ENCODE peak calls at places on chromosomes 4 and X, in six cellular contexts. Q is esophagus squamous epithelium, E is fibroblast of pulmonary artery, V is cardiac fibroblast, O is thoracic aorta, A is endodermal cell. P is an unnamed sample.

GRCh38 chr4:183554878-183555585 is 50.2 kb downstream of the ING2 start:
- DNase-seq in Q (no peak), E (no peak), V (no peak), O (no peak), A (peak; percentile 39), P (no peak)

GRCh38 chr4:118811008-118811764 is 24.7 kb downstream of the SEC24D start:
- DNase-seq in Q (no peak), E (peak; percentile 81), V (peak; percentile 70), O (no peak), A (no peak), P (peak; percentile 83)

GRCh38 chr4:148693913-148694649 is 251.9 kb upstream of the NR3C2 start:
- DNase-seq in Q (no peak), E (no peak), V (no peak), O (no peak), A (no peak), P (no peak)

GRCh38 chrX:43953218-43953617 is 20.0 kb downstream of the NDP start:
- DNase-seq in Q (no peak), E (no peak), V (no peak), O (no peak), A (no peak), P (peak; percentile 3)

GRCh38 chr4:168562021-168562691 is 65.3 kb downstream of the PALLD start:
- DNase-seq in Q (no peak), E (no peak), V (peak; percentile 52), O (no peak), A (no peak), P (peak; percentile 80)

GRCh38 chrX:72269671-72270251 is 7.3 kb downstream of the RPS4X start:
- DNase-seq in Q (no peak), E (peak; percentile 64), V (peak; percentile 72), O (peak; percentile 2), A (no peak), P (peak; percentile 68)

GRCh38 chrX:9132036-9132435 is 98.1 kb upstream of the FAM9B start:
- DNase-seq in Q (no peak), E (no peak), V (no peak), O (no peak), A (no peak), P (no peak)

GRCh38 chr4:85603437-85604336 is 128.7 kb downstream of the ARHGAP24 start:
- DNase-seq in Q (no peak), E (peak; percentile 82), V (peak; percentile 67), O (no peak), A (no peak), P (peak; percentile 71)

GRCh38 chrX:128754130-128754529 is 701.9 kb upstream of the ACTRT1 start:
- DNase-seq in Q (no peak), E (no peak), V (no peak), O (no peak), A (no peak), P (no peak)

GRCh38 chrX:121869876-121870477 is 822.6 kb downstream of the GLUD2 start:
- DNase-seq in Q (no peak), E (no peak), V (no peak), O (no peak), A (peak; percentile 34), P (no peak)

GRCh38 chr4:145179201-145179860 is 1.1 kb downstream of the OTUD4 start:
- DNase-seq in Q (peak; percentile 10), E (peak; percentile 59), V (peak; percentile 59), O (no peak), A (peak; percentile 69), P (peak; percentile 58)

GRCh38 chrX:136209016-136209738 is 42.0 kb downstream of the MAP7D3 start:
- DNase-seq in Q (no peak), E (peak; percentile 65), V (peak; percentile 73), O (no peak), A (peak; percentile 76), P (peak; percentile 69)

GRCh38 chr4:39591290-39591689 is 47.4 kb downstream of the SMIM14 start:
- DNase-seq in Q (no peak), E (peak; percentile 46), V (peak; percentile 35), O (no peak), A (no peak), P (peak; percentile 37)

DNA sequence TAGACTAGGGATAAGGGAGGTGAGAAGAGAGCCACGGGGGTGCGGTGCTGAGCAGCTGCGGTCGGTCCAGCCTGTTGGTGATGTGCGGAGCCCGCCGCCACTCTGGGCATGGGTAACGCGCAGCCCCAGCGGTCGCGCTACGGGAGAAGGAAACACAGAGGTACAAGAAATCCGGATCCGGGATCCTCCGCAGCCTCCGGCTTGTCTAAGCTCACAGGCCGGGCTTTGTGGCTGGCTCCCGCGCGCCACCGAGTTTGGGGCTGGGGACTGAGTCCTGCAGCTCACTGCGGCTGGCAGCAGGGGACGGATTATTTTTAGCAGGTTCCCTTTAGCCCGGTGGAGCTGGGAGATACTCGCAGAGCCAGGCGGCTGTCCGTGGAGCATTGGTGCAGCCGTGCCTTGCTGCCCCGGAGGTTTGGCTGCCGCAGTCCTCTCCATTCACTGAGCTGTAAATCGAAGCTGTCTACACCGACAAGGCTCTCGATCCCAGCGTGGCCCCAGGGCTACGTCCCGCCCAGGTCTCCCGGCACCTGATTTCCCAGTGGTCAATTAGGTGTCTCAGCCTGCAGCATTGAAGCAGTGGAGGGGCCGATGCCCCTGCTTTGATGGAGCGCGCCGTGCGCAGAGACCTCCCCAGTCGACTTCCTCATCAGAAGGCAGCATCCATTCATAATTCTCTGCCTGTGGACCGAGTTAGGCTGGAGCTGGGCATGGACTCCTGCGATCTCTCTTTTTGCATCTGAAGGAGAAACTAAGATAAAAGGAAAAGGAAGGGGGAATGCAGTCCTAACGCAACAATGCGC is 81.9 kb upstream of the SCML1 start:
- DNase-seq in Q (no peak), E (peak; percentile 1), V (peak; percentile 10), O (no peak), A (peak; percentile 76), P (peak; percentile 5)
- H3K4me3 ChIP-seq in Q (peak overlapping the region; percentile 31), E (peak overlapping the region; percentile 19), V (no peak overlapping the region), O (peak overlapping the region; percentile 72), A (peak overlapping the region; percentile 74), P (no peak overlapping the region)

DNA sequence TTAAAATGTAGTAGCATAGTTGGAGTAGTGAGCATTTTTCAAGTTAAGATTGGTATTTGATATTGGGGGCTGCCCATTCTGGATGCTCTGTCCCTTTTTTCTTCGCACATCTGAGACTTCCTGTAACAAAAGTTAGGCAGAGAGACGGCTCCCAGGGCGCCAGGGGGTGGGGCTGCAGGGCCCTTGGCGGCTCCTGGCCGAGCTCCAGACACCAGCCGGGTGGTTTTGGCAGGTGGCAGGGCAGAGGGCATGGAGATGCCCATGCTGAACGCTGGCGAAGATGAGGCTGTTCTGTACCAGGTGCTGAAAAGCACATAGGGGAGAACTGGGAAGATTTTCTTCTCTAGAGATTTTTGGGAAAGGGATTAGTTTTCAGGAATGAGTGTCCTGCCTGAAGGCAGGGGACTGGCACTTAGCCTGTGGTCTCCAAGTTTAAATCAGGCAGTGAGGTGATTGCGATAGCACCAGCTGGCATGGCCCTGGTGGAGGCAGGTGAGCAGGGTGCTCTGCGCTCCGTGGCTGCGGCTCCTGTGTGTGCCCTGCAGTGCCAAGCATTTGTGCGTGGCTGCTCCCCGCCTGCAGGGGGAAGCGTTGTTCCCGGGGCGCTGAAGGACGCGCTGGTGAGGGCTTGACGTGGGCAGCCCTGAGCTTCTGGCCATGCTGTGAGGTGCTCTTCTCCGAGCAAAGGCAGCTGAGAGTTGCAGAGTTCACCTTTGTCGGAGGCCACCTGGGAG is 23.6 kb upstream of the HGFAC start:
- DNase-seq in Q (no peak), E (no peak), V (no peak), O (no peak), A (peak; percentile 64), P (no peak)
- TF ChIP-seq CTCF in Q (no peak), E (no peak), V (no peak), O (no peak), A (peak; percentile 61), P (peak; percentile 15)

GRCh38 chr4:25863347-25863784 is 578 bp upstream of the SEL1L3 start:
- DNase-seq in Q (no peak), E (no peak), V (no peak), O (no peak), A (peak; percentile 84), P (no peak)
- H3K4me3 ChIP-seq in Q (peak overlapping the region; percentile 80), E (peak overlapping the region; percentile 69), V (peak overlapping the region; percentile 77), O (peak overlapping the region; percentile 68), A (peak overlapping the region; percentile 77), P (peak overlapping the region; percentile 40)

DNA sequence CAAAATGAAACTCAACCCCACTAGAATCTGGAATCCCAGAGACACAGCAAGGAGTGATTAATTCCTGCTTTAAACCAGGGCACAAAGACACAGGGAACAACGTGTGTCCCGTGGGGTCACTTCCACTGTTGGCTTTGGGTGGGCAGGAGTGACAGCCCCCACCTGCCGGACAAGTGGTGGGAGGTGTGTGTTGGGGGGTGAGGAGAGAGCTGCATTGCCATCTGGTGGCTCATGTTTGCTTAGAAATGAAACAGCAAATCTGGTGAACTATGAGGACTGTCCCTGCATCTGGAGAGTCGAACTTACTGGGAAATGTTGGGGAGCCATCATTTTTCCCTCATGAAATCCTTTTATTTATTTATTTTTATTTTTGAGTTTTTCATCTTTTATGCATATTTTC is 75.9 kb upstream of the AFAP1 start:
- DNase-seq in Q (no peak), E (peak; percentile 21), V (peak; percentile 44), O (no peak), A (no peak), P (peak; percentile 8)
- TF ChIP-seq CTCF in Q (peak; percentile 5), E (peak; percentile 48), V (peak; percentile 51), O (no peak), A (peak; percentile 51), P (peak; percentile 42)

DNA sequence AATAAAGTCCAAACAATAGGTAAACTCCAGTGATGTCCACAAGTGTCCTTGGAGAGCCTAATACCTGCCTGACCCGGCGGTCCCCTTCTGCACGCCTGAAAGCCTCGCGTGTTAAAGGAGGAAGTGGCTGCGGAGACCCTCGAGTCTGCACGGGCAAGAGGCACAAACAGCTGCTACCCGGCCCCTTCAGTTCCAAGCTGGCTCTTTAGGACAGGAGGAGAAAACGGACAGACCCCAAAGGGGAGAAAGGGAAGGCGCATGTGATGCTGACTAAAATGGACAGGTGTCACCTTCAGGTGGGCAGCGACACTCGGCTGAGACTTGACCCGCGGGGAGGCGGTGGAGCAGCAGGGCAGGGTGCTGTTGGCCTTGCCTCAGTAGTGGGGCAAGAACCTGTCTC is 102.7 kb upstream of the TENM3 start:
- DNase-seq in Q (no peak), E (no peak), V (no peak), O (no peak), A (peak; percentile 57), P (no peak)
- H3K4me3 ChIP-seq in Q (no peak overlapping the region), E (no peak overlapping the region), V (no peak overlapping the region), O (no peak overlapping the region), A (no peak overlapping the region), P (no peak overlapping the region)

GRCh38 chr4:126807132-126807531 is 825.6 kb upstream of the INTU start:
- DNase-seq in Q (no peak), E (no peak), V (no peak), O (no peak), A (peak; percentile 36), P (no peak)

GRCh38 chr4:126812076-126812475 is 820.7 kb upstream of the INTU start:
- DNase-seq in Q (no peak), E (no peak), V (no peak), O (no peak), A (no peak), P (no peak)
- TF ChIP-seq CTCF in Q (no peak), E (no peak), V (no peak), O (no peak), A (peak; percentile 68), P (no peak)